ENCODE peak calls at places on chromosomes 2 and 18, in five cellular contexts. D is AG04450, B is tibial nerve, H is tibial artery, E is heart left ventricle. Z is an unnamed sample.

GRCh38 chr2:61660511-61661388 is 122.6 kb upstream of the XPO1 start:
- DNase-seq in H (no peak), E (peak; percentile 30), B (no peak), D (no peak), Z (no peak)

GRCh38 chr2:120601566-120601965 is 134.1 kb upstream of the GLI2 start:
- DNase-seq in H (no peak), E (no peak), B (no peak), D (no peak), Z (no peak)

GRCh38 chr2:181674466-181674865 is 5.9 kb downstream of the NEUROD1 start:
- DNase-seq in E (no peak), D (no peak), H (no peak), B (no peak), Z (no peak)

GRCh38 chr18:25262920-25263319 is 89.0 kb downstream of the ZNF521 start:
- DNase-seq in E (no peak), B (no peak), H (no peak), D (no peak), Z (no peak)

GRCh38 chr18:50356036-50356945 is 18.6 kb upstream of the SKA1 start:
- DNase-seq in H (no peak), E (no peak), B (no peak), D (no peak), Z (no peak)

GRCh38 chr2:96157649-96158553 is 12.7 kb upstream of the DUSP2 start:
- DNase-seq in B (no peak), E (no peak), D (no peak), H (no peak), Z (no peak)

GRCh38 chr2:180823546-180824141 is 156.8 kb upstream of the UBE2E3 start:
- DNase-seq in D (peak; percentile 18), B (no peak), E (no peak), H (no peak), Z (no peak)

GRCh38 chr2:2234398-2234797 is 96.7 kb downstream of the MYT1L start:
- DNase-seq in B (no peak), H (no peak), E (no peak), D (no peak), Z (no peak)

GRCh38 chr18:36095936-36096519 is 28.7 kb upstream of the RPRD1A start:
- DNase-seq in H (no peak), D (peak; percentile 54), E (no peak), B (no peak), Z (no peak)

GRCh38 chr2:219466816-219467735 is 31.6 kb upstream of the GMPPA start:
- DNase-seq in D (no peak), B (no peak), H (no peak), E (no peak), Z (no peak)

GRCh38 chr2:115807302-115807701 is 1364.9 kb downstream of the DPP10 start:
- DNase-seq in B (no peak), D (no peak), H (no peak), E (no peak), Z (no peak)

GRCh38 chr2:146821836-146822316 is 1023.0 kb upstream of the ACVR2A start:
- DNase-seq in D (no peak), B (no peak), H (no peak), E (no peak), Z (no peak)

DNA sequence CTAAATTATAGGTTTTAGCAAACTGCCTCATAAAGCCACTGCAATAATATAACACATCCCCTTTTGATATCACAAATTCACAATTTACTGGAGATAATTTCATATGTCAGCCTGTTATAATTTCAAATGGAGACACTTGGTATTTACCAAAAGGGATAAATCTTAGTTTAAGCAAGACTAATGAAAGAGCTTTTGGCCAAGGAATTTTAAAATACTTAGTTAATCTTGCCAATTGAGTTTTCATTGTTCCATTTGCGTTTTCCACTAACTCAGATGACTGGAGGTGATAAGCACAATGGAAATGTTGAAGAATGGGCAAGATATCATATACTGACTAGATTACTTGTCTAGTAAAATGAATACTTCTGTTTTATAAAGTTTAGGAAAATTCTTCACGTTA is 379.3 kb upstream of the SYT4 start:
- DNase-seq in E (no peak), B (no peak), D (no peak), H (no peak), Z (no peak)
- TF ChIP-seq CTCF in E (no peak), B (no peak), D (no peak), H (no peak), Z (no peak)

GRCh38 chr2:168120310-168120709 is 127.1 kb downstream of the STK39 start:
- DNase-seq in E (no peak), D (no peak), H (no peak), B (no peak), Z (no peak)

GRCh38 chr2:168118733-168119518 is 128.5 kb downstream of the STK39 start:
- DNase-seq in E (peak; percentile 21), H (no peak), D (peak; percentile 54), B (no peak), Z (no peak)

GRCh38 chr2:168120730-168121129 is 126.7 kb downstream of the STK39 start:
- DNase-seq in H (no peak), D (no peak), E (no peak), B (no peak), Z (no peak)

GRCh38 chr2:168116448-168116847 is 130.9 kb downstream of the STK39 start:
- DNase-seq in E (no peak), D (no peak), H (no peak), B (no peak), Z (no peak)

DNA sequence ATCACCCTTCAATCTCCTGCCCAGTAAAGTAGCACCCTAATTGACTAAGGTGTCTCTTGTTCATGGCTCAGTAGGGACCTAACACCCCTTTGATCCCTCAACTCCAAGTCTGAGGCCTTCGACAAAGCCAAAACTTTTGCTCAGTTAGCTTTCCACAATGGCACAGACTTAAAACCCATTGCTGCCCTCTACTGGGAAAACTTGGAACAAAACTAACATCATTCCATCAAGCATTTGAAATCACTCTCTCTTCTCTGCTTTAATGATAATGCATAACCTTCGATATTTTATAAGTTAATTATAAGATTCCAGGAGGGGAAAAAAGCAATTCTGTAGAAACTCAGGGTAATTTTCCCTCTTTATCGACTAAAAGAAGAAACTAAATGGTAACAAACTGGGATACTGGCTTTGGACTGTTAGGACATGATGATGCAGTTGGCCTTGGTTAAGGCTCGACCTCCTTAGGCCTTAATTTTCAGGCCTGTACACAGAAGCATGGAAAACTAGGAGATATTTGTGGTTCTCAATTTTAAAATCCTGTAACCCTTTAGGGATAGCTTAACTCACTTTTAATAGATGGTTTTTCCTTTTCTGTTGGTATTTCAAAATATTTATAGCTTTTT is 127.8 kb downstream of the STK39 start:
- DNase-seq in H (no peak), D (peak; percentile 32), B (no peak), E (no peak), Z (no peak)
- H3K27ac ChIP-seq in H (peak overlapping the region; percentile 16), D (no peak overlapping the region), B (peak overlapping the region; percentile 78), E (no peak overlapping the region), Z (no peak overlapping the region)

GRCh38 chr2:64391940-64392339 is 62.0 kb upstream of the LGALSL start:
- DNase-seq in H (no peak), E (no peak), B (no peak), D (no peak), Z (no peak)

GRCh38 chr2:64393611-64394010 is 60.4 kb upstream of the LGALSL start:
- DNase-seq in H (no peak), E (no peak), D (no peak), B (no peak), Z (no peak)

GRCh38 chr2:64391459-64391858 is 62.5 kb upstream of the LGALSL start:
- DNase-seq in H (no peak), B (no peak), D (no peak), E (no peak), Z (no peak)

GRCh38 chr2:64392514-64392913 is 61.4 kb upstream of the LGALSL start:
- DNase-seq in E (no peak), B (no peak), H (no peak), D (no peak), Z (no peak)

DNA sequence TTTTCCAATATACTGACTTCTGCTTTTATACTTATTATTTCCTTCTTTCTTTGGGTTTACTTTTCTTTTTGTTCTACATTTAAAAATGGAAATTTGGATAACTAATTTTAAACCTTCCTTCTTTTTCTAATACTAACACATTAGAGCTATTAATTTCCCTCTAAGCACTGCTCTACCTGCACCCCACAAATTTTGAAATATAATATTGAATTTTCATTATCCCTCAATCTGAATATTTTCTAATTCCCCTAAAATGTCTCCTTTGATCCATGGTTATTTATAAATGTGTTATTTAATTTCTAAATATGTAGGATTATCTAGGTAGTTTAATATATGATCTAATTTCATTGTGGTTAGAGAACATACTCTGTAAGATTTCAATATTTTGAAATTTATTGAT is 63.4 kb upstream of the LGALSL start:
- DNase-seq in E (no peak), H (no peak), B (no peak), D (no peak), Z (no peak)
- TF ChIP-seq CTCF in E (no peak), H (no peak), B (no peak), D (no peak), Z (no peak)

DNA sequence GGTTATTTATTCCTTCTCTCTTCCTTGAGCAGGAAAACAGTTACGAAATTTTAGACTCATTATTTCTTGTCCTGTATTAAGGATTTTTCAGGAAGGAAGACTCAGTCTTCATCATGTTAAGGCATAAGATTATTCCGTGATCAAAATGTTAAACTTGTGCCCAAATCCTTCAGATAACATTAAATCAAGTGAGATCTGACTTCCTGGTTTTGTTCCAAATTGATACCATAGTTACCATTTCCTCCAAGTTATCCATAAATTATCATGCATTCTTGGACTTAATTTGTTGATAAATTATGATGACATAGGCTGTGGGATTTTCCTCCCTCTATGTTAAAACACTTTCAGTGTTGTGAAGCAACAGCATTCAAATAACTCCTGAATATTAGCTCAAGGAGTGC is 31.9 kb downstream of the EFEMP1 start:
- DNase-seq in B (no peak), E (no peak), H (no peak), D (no peak), Z (no peak)
- H3K27ac ChIP-seq in B (no peak overlapping the region), E (no peak overlapping the region), H (peak overlapping the region; percentile 82), D (no peak overlapping the region), Z (no peak overlapping the region)

GRCh38 chr2:131674174-131674507 is 146.5 kb downstream of the CCDC74A start:
- DNase-seq in D (no peak), H (no peak), B (no peak), E (no peak), Z (no peak)
- TF ChIP-seq CTCF in D (no peak), H (no peak), B (no peak), E (no peak), Z (no peak)

DNA sequence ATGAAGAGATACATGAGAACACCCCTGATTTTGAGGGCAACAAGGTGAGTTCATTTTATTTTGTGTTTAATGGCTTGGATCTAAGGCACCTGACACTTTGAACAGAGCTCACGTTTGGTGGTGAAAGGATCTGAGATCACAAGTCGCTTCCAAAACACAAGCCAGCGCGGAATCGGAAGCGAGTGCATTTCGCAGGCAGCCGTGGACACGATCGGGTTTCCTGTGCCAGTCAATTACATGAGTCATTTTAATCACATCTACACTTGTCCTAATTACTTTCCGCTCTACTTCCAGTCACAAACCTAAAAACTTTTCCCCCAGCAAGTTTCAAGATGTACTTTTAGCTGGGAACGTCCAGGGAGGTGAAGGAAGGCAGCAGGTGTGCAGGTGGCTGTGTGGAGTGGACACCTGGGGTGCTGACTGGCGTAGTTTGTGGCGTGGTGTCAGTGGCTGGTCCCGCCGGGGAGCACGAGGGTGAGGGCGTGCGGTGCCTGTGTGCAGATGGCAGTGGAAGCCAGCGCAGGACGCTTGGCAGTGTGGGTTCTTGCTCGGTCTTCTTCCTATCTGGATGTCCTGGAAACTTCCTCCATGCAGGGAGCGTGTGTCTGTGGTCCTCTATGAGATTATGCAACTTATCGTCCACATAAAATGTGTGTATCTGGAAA is 75.6 kb downstream of the DCDC2C start:
- DNase-seq in D (no peak), B (no peak), E (no peak), H (no peak), Z (no peak)
- H3K27ac ChIP-seq in D (no peak overlapping the region), B (no peak overlapping the region), E (no peak overlapping the region), H (no peak overlapping the region), Z (no peak overlapping the region)